ENCODE peak calls at places on chromosome 7, in four cellular contexts. M, A, I and D are unnamed samples.
A peak's percentile ranks its signal among the peaks of the same experiment; 100 is the strongest.

GRCh38 chr7:37354661-37355131 is 94.0 kb downstream of the ELMO1 start:
- DNase-seq in M (no peak), I (peak; percentile 44), A (peak; percentile 94), D (no peak)

GRCh38 chr7:136883046-136883445 is 14.6 kb downstream of the CHRM2 start:
- DNase-seq in M (no peak), A (no peak), I (no peak), D (no peak)

GRCh38 chr7:108292541-108292940 is 162.4 kb upstream of the LAMB4 start:
- DNase-seq in A (no peak), I (no peak), M (no peak), D (no peak)

GRCh38 chr7:23530901-23531793 is 634 bp downstream of the TRA2A start:
- DNase-seq in I (peak; percentile 84), A (peak; percentile 52), M (no peak), D (peak; percentile 25)

GRCh38 chr7:95549818-95550529 is 46.3 kb downstream of the PDK4 start:
- DNase-seq in A (no peak), M (no peak), I (no peak), D (no peak)

GRCh38 chr7:151275813-151276577 is 27.5 kb upstream of the SMARCD3 start:
- DNase-seq in I (no peak), A (no peak), M (no peak), D (no peak)

GRCh38 chr7:105990726-105991465 is 27.8 kb downstream of the CDHR3 start:
- DNase-seq in I (no peak), A (no peak), M (no peak), D (no peak)

GRCh38 chr7:4700577-4701235 is 18.6 kb downstream of the FOXK1 start:
- DNase-seq in A (no peak), M (no peak), I (no peak), D (no peak)

GRCh38 chr7:43650457-43651052 is 67.6 kb downstream of the STK17A start:
- DNase-seq in I (no peak), A (no peak), M (no peak), D (no peak)

GRCh38 chr7:2635810-2636701 is 4.3 kb downstream of the TTYH3 start:
- DNase-seq in I (no peak), M (no peak), A (no peak), D (no peak)

GRCh38 chr7:34131371-34131770 is 226.0 kb downstream of the BMPER start:
- DNase-seq in I (no peak), M (no peak), A (no peak), D (no peak)

GRCh38 chr7:130721486-130722277 is 12.3 kb downstream of the KLF14 start:
- DNase-seq in A (peak; percentile 26), M (no peak), I (peak; percentile 63), D (no peak)

GRCh38 chr7:16695621-16696237 is 49.7 kb downstream of the BZW2 start:
- DNase-seq in A (peak; percentile 11), I (peak; percentile 48), M (no peak), D (no peak)

GRCh38 chr7:42758124-42758523 is 153.7 kb downstream of the C7orf25 start:
- DNase-seq in M (no peak), I (no peak), A (no peak), D (no peak)

GRCh38 chr7:5620459-5620881 is 161.0 kb downstream of the RNF216 start:
- DNase-seq in I (no peak), M (no peak), A (no peak), D (no peak)

GRCh38 chr7:90788057-90788456 is 191.9 kb downstream of the CDK14 start:
- DNase-seq in M (no peak), I (no peak), A (no peak), D (no peak)

GRCh38 chr7:33050425-33051318 is 11.9 kb downstream of the NT5C3A start:
- DNase-seq in M (no peak), A (peak; percentile 74), I (no peak), D (no peak)

GRCh38 chr7:151592868-151593486 is 73.3 kb upstream of the RHEB start:
- DNase-seq in M (no peak), I (no peak), A (no peak), D (no peak)

GRCh38 chr7:50599385-50599784 is 34.2 kb upstream of the DDC start:
- DNase-seq in A (no peak), M (no peak), I (no peak), D (no peak)

GRCh38 chr7:123714296-123715080 is 34.3 kb downstream of the WASL start:
- DNase-seq in A (no peak), M (no peak), I (no peak), D (no peak)

GRCh38 chr7:91657386-91658120 is 222.9 kb downstream of the MTERF1 start:
- DNase-seq in M (no peak), I (no peak), A (no peak), D (no peak)

GRCh38 chr7:35839860-35840854 is 39.3 kb downstream of the SEPTIN7 start:
- DNase-seq in I (no peak), A (no peak), M (no peak), D (no peak)

GRCh38 chr7:142130282-142130681 is 18.8 kb downstream of the MGAM2 start:
- DNase-seq in I (no peak), A (no peak), M (no peak), D (no peak)

GRCh38 chr7:127666602-127667001 is 14.6 kb downstream of the SND1 start:
- DNase-seq in I (no peak), A (no peak), M (no peak), D (no peak)

GRCh38 chr7:22601028-22601795 is 101.2 kb upstream of the STEAP1B start:
- DNase-seq in A (no peak), M (no peak), I (no peak), D (no peak)

GRCh38 chr7:142263598-142264380 is 5.9 kb upstream of the PRSS58 start:
- DNase-seq in A (no peak), M (no peak), I (no peak), D (no peak)

GRCh38 chr7:3151784-3152183 is 108.1 kb upstream of the CARD11 start:
- DNase-seq in A (no peak), I (no peak), M (no peak), D (no peak)

GRCh38 chr7:48035967-48036478 is 680 bp downstream of the C7orf57 start:
- DNase-seq in M (no peak), A (no peak), I (no peak), D (no peak)

GRCh38 chr7:1521454-1521853 is 9.0 kb upstream of the MAFK start:
- DNase-seq in M (no peak), A (no peak), I (no peak), D (no peak)

GRCh38 chr7:57819491-57819981 is 369.6 kb downstream of the ZNF716 start:
- DNase-seq in M (no peak), A (no peak), I (no peak), D (no peak)

GRCh38 chr7:68800316-68800715 is 798.0 kb upstream of the AUTS2 start:
- DNase-seq in I (no peak), M (no peak), A (no peak), D (no peak)

GRCh38 chr7:91710896-91711295 is 169.6 kb downstream of the MTERF1 start:
- DNase-seq in I (no peak), A (no peak), M (no peak), D (no peak)

GRCh38 chr7:80445351-80445750 is 66.5 kb downstream of the GNAT3 start:
- DNase-seq in A (no peak), M (no peak), I (no peak), D (no peak)

GRCh38 chr7:80440908-80441307 is 71.0 kb downstream of the GNAT3 start:
- DNase-seq in M (no peak), I (no peak), A (no peak), D (no peak)

GRCh38 chr7:80443336-80443735 is 68.5 kb downstream of the GNAT3 start:
- DNase-seq in I (no peak), M (no peak), A (peak; percentile 42), D (no peak)

DNA sequence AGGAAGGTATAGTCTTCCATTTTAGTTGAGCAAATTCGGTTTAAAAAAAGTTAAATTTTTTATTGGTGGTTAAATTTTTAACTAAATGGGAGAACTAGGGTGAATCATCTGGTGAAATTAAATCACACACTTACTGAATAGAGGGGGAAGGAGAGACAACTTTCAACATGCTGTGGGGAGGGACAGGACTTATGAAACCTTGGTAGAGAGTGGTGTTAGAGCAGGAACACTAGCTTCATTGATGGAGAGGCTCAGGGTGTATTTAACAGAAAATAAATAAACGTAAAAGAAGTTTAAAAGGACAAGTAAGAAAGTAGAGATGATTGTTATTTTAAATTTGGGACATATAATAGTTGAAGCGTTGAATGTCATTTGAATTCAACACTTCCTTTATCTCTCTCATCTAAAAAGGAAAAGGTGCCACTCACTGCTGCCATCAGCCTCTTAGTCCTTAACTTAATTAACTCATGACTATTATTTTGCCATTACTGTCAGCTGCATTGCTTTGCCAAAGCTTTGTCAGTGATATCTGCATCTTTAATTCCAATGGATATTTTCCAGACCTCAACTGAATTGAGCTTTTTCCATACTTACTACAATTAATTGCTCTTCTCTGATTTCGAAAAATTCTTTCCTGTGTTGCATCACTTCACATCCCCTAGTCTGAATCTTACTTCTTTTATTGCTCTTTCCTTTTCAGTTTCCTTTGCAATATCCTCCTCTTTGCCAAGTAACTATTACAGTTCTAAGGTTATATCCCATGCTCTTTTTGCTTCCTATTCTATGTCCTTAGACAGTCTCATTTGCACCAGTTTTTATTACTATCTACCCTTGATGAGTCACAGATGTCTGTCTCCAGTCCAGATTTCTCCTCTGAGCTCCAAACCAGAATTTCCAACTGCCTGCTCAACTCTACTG is 71.7 kb downstream of the GNAT3 start:
- DNase-seq in M (no peak), I (no peak), A (no peak), D (no peak)
- TF ChIP-seq SPI1 in M (no peak), I (no peak), A (no peak), D (no peak)

GRCh38 chr7:92723978-92724377 is 112.4 kb downstream of the CDK6 start:
- DNase-seq in M (no peak), A (peak; percentile 45), I (no peak), D (no peak)
- TF ChIP-seq SPI1 in M (no peak), A (no peak), I (no peak), D (no peak)

DNA sequence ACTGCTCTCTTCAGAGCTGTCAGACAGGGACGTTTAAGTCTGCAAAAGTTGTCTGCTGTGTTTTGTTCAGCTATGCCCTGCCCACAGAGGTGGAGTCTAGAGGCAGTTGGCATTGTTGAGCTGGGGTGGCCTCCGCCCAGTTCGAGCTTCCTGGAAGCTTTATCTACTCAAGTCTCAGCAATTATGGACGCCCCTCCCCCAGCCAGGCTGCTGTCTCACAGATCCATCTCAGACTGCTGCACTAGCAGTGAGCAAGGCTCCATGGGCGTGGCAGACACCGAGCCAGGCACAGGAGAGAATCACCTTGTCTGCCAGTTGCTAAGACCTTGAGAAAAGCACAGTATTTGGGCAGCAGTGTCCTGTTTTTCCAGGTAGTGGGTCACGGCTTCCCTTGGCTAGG is 98.1 kb downstream of the SDHAF3 start:
- DNase-seq in M (no peak), I (peak; percentile 29), A (no peak), D (no peak)
- TF ChIP-seq SPI1 in M (no peak), I (no peak), A (no peak), D (no peak)

GRCh38 chr7:157573244-157573643 is 236.4 kb downstream of the DNAJB6 start:
- DNase-seq in M (no peak), I (no peak), A (no peak), D (no peak)

GRCh38 chr7:157575181-157575580 is 238.4 kb downstream of the DNAJB6 start:
- DNase-seq in I (no peak), M (no peak), A (no peak), D (no peak)

GRCh38 chr7:157572622-157573021 is 235.8 kb downstream of the DNAJB6 start:
- DNase-seq in I (no peak), M (no peak), A (no peak), D (no peak)

GRCh38 chr7:157575777-157576176 is 239.0 kb downstream of the DNAJB6 start:
- DNase-seq in A (no peak), I (no peak), M (no peak), D (no peak)

GRCh38 chr7:157574120-157574519 is 237.3 kb downstream of the DNAJB6 start:
- DNase-seq in A (no peak), M (no peak), I (no peak), D (no peak)
- TF ChIP-seq SPI1 in A (no peak), M (no peak), I (no peak), D (no peak)